ENCODE peak calls at places on chromosomes 11 and 22, in nine cellular contexts. Q, F, D, X, N, W, J, L and S are unnamed samples.
A peak's percentile ranks its signal among the peaks of the same experiment; 100 is the strongest.

GRCh38 chr11:74673956-74674355 is 57.3 kb downstream of the CHRDL2 start:
- DNase-seq in X (no peak), N (no peak), D (no peak), W (no peak), J (peak; percentile 22), L (no peak), F (no peak), Q (no peak), S (no peak)

GRCh38 chr11:111193924-111194490 is 51.5 kb upstream of the POU2AF2 start:
- DNase-seq in Q (no peak), X (no peak), L (no peak), F (no peak), N (no peak), W (no peak), J (no peak), D (peak; percentile 23), S (no peak)

GRCh38 chr22:38305481-38306448 is 11.5 kb downstream of the CSNK1E start:
- DNase-seq in L (no peak), J (no peak), D (peak; percentile 77), W (no peak), X (peak; percentile 38), Q (peak; percentile 80), F (no peak), N (no peak), S (peak; percentile 70)

GRCh38 chr22:36365020-36365411 is 22.8 kb downstream of the MYH9 start:
- DNase-seq in F (peak; percentile 75), J (no peak), L (no peak), W (no peak), D (peak; percentile 100), N (peak; percentile 65), Q (peak; percentile 80), X (peak; percentile 57), S (no peak)

GRCh38 chr11:130831506-130832385 is 84.5 kb downstream of the SNX19 start:
- DNase-seq in X (no peak), F (no peak), N (no peak), J (no peak), L (no peak), D (peak; percentile 68), Q (no peak), W (no peak), S (no peak)

GRCh38 chr22:23908561-23909205 is 14.5 kb downstream of the MIF start:
- DNase-seq in D (no peak), J (no peak), X (no peak), L (no peak), Q (no peak), F (no peak), N (no peak), W (no peak), S (no peak)

GRCh38 chr22:27217154-27217553 is 559.8 kb downstream of the MIAT start:
- DNase-seq in J (no peak), N (no peak), F (no peak), W (no peak), X (no peak), L (no peak), Q (no peak), D (no peak), S (no peak)

GRCh38 chr11:86508604-86509471 is 134.2 kb downstream of the CCDC81 start:
- DNase-seq in W (no peak), N (no peak), L (no peak), Q (no peak), D (peak; percentile 57), F (peak; percentile 24), X (no peak), J (peak; percentile 54), S (no peak)

GRCh38 chr22:17387356-17387755 is 18.1 kb downstream of the CECR2 start:
- DNase-seq in N (no peak), F (no peak), D (no peak), W (no peak), L (no peak), J (no peak), X (no peak), Q (no peak), S (no peak)

GRCh38 chr22:20777420-20778177 is 3.7 kb downstream of the SERPIND1 start:
- DNase-seq in D (peak; percentile 94), L (no peak), N (no peak), J (peak; percentile 71), W (no peak), Q (no peak), F (peak; percentile 55), X (no peak), S (no peak)

GRCh38 chr22:31969789-31970489 is 25.6 kb downstream of the YWHAH start:
- DNase-seq in N (peak; percentile 75), W (no peak), L (peak; percentile 30), J (peak; percentile 73), Q (peak; percentile 83), X (peak; percentile 63), F (peak; percentile 78), D (peak; percentile 65), S (peak; percentile 61)

GRCh38 chr22:29524440-29525191 is 28.9 kb downstream of the THOC5 start:
- DNase-seq in N (no peak), F (peak; percentile 49), L (peak; percentile 3), W (no peak), X (peak; percentile 44), J (peak; percentile 58), D (peak; percentile 25), Q (peak; percentile 55), S (peak; percentile 26)